ENCODE peak calls at places on chromosomes 5 and 9, in four cellular contexts. One of them, this sample, is unnamed.

GRCh38 chr9:133476531-133476930 is 2.4 kb downstream of the SLC2A6 start:
- DNase-seq in IMR-90: peak; percentile 24
- DNase-seq in mesendoderm: no peak
- DNase-seq in H1: no peak
- DNase-seq in this sample: no peak

GRCh38 chr5:20649966-20650365 is 662.0 kb upstream of the CDH18 start:
- DNase-seq in IMR-90: no peak
- DNase-seq in mesendoderm: no peak
- DNase-seq in H1: no peak
- DNase-seq in this sample: no peak

GRCh38 chr5:172981931-172982330 is 1.6 kb upstream of the ATP6V0E1 start:
- DNase-seq in IMR-90: no peak
- DNase-seq in mesendoderm: no peak
- DNase-seq in H1: no peak
- DNase-seq in this sample: no peak

GRCh38 chr9:69499959-69500358 is 172.2 kb downstream of the APBA1 start:
- DNase-seq in IMR-90: no peak
- DNase-seq in mesendoderm: peak; percentile 84
- DNase-seq in H1: no peak
- DNase-seq in this sample: no peak

GRCh38 chr5:138754699-138755057 is 1.5 kb downstream of the CTNNA1 start:
- DNase-seq in IMR-90: no peak
- DNase-seq in mesendoderm: no peak
- DNase-seq in H1: no peak
- DNase-seq in this sample: no peak

GRCh38 chr5:77076961-77077820 is 9.9 kb downstream of the ZBED3 start:
- DNase-seq in IMR-90: peak; percentile 58
- DNase-seq in mesendoderm: peak; percentile 77
- DNase-seq in H1: no peak
- DNase-seq in this sample: peak; percentile 83

GRCh38 chr5:173329370-173330150 is 1.3 kb upstream of the STC2 start:
- DNase-seq in IMR-90: no peak
- DNase-seq in mesendoderm: peak; percentile 89
- DNase-seq in H1: no peak
- DNase-seq in this sample: peak; percentile 83

GRCh38 chr5:14370386-14370785 is 211.2 kb upstream of the OTULINL start:
- DNase-seq in IMR-90: no peak
- DNase-seq in mesendoderm: no peak
- DNase-seq in H1: no peak
- DNase-seq in this sample: no peak

GRCh38 chr9:124660341-124660801 is 110.7 kb downstream of the NR6A1 start:
- DNase-seq in IMR-90: peak; percentile 61
- DNase-seq in mesendoderm: peak; percentile 57
- DNase-seq in H1: no peak
- DNase-seq in this sample: peak; percentile 27

GRCh38 chr9:89755835-89756234 is 151.0 kb downstream of the GADD45G start:
- DNase-seq in IMR-90: peak; percentile 18
- DNase-seq in mesendoderm: no peak
- DNase-seq in H1: no peak
- DNase-seq in this sample: no peak

GRCh38 chr9:126219166-126219565 is 107.5 kb upstream of the MVB12B start:
- DNase-seq in IMR-90: no peak
- DNase-seq in mesendoderm: no peak
- DNase-seq in H1: no peak
- DNase-seq in this sample: no peak

GRCh38 chr5:172559004-172559932 is 81.8 kb upstream of the NEURL1B start:
- DNase-seq in IMR-90: peak; percentile 89
- DNase-seq in mesendoderm: no peak
- DNase-seq in H1: no peak
- DNase-seq in this sample: no peak

GRCh38 chr5:149834246-149834855 is 104.2 kb downstream of the PPARGC1B start:
- DNase-seq in IMR-90: peak; percentile 91
- DNase-seq in mesendoderm: peak; percentile 86
- DNase-seq in H1: peak; percentile 25
- DNase-seq in this sample: peak; percentile 71

GRCh38 chr5:107365355-107366109 is 305.2 kb downstream of the EFNA5 start:
- DNase-seq in IMR-90: no peak
- DNase-seq in mesendoderm: peak; percentile 90
- DNase-seq in H1: no peak
- DNase-seq in this sample: no peak

GRCh38 chr9:90259302-90260246 is 383.1 kb downstream of the DIRAS2 start:
- DNase-seq in IMR-90: no peak
- DNase-seq in mesendoderm: no peak
- DNase-seq in H1: no peak
- DNase-seq in this sample: no peak

GRCh38 chr5:157384971-157385709 is 74.9 kb upstream of the NIPAL4 start:
- DNase-seq in IMR-90: peak; percentile 99
- DNase-seq in mesendoderm: peak; percentile 99
- DNase-seq in H1: peak; percentile 51
- DNase-seq in this sample: no peak

GRCh38 chr5:123610665-123611406 is 98.9 kb downstream of the CSNK1G3 start:
- DNase-seq in IMR-90: peak; percentile 80
- DNase-seq in mesendoderm: peak; percentile 66
- DNase-seq in H1: no peak
- DNase-seq in this sample: no peak

GRCh38 chr9:33742519-33742918 is 52.8 kb upstream of the PRSS3 start:
- DNase-seq in IMR-90: no peak
- DNase-seq in mesendoderm: peak; percentile 45
- DNase-seq in H1: no peak
- DNase-seq in this sample: no peak

GRCh38 chr5:153619706-153620105 is 129.2 kb downstream of the GRIA1 start:
- DNase-seq in IMR-90: peak; percentile 69
- DNase-seq in mesendoderm: no peak
- DNase-seq in H1: no peak
- DNase-seq in this sample: no peak

GRCh38 chr9:10050016-10050415 is 562.8 kb downstream of the PTPRD start:
- DNase-seq in IMR-90: peak; percentile 28
- DNase-seq in mesendoderm: peak; percentile 79
- DNase-seq in H1: no peak
- DNase-seq in this sample: no peak

GRCh38 chr5:133086366-133086875 is 34.6 kb downstream of the HSPA4 start:
- DNase-seq in IMR-90: no peak
- DNase-seq in mesendoderm: no peak
- DNase-seq in H1: no peak
- DNase-seq in this sample: no peak

GRCh38 chr5:135007305-135007704 is 26.7 kb downstream of the PITX1 start:
- DNase-seq in IMR-90: no peak
- DNase-seq in mesendoderm: no peak
- DNase-seq in H1: no peak
- DNase-seq in this sample: no peak

GRCh38 chr5:171984748-171985419 is 21.6 kb downstream of the FBXW11 start:
- DNase-seq in IMR-90: peak; percentile 98
- DNase-seq in mesendoderm: peak; percentile 46
- DNase-seq in H1: no peak
- DNase-seq in this sample: no peak

GRCh38 chr9:137449931-137450537 is 8.9 kb upstream of the ENTPD8 start:
- DNase-seq in IMR-90: no peak
- DNase-seq in mesendoderm: no peak
- DNase-seq in H1: no peak
- DNase-seq in this sample: no peak

GRCh38 chr9:114909657-114910056 is 20.7 kb downstream of the TNFSF8 start:
- DNase-seq in IMR-90: no peak
- DNase-seq in mesendoderm: no peak
- DNase-seq in H1: no peak
- DNase-seq in this sample: no peak

GRCh38 chr5:39977231-39977630 is 552.5 kb upstream of the DAB2 start:
- DNase-seq in IMR-90: no peak
- DNase-seq in mesendoderm: no peak
- DNase-seq in H1: no peak
- DNase-seq in this sample: no peak

GRCh38 chr5:144469106-144469505 is 298.4 kb downstream of the KCTD16 start:
- DNase-seq in IMR-90: peak; percentile 33
- DNase-seq in mesendoderm: peak; percentile 44
- DNase-seq in H1: no peak
- DNase-seq in this sample: no peak

GRCh38 chr9:89764217-89764616 is 159.4 kb downstream of the GADD45G start:
- DNase-seq in IMR-90: no peak
- DNase-seq in mesendoderm: no peak
- DNase-seq in H1: no peak
- DNase-seq in this sample: no peak

GRCh38 chr5:87211676-87212075 is 56.0 kb upstream of the RASA1 start:
- DNase-seq in IMR-90: no peak
- DNase-seq in mesendoderm: no peak
- DNase-seq in H1: no peak
- DNase-seq in this sample: no peak

GRCh38 chr9:121213136-121213806 is 11.6 kb upstream of the RAB14 start:
- DNase-seq in IMR-90: peak; percentile 85
- DNase-seq in mesendoderm: peak; percentile 89
- DNase-seq in H1: peak; percentile 74
- DNase-seq in this sample: peak; percentile 95

GRCh38 chr9:137129089-137129455 is 9.9 kb upstream of the GRIN1 start:
- DNase-seq in IMR-90: peak; percentile 25
- DNase-seq in mesendoderm: peak; percentile 20
- DNase-seq in H1: no peak
- DNase-seq in this sample: no peak

GRCh38 chr5:122653087-122654017 is 121.5 kb upstream of the SNX2 start:
- DNase-seq in IMR-90: peak; percentile 16
- DNase-seq in mesendoderm: no peak
- DNase-seq in H1: no peak
- DNase-seq in this sample: no peak

DNA sequence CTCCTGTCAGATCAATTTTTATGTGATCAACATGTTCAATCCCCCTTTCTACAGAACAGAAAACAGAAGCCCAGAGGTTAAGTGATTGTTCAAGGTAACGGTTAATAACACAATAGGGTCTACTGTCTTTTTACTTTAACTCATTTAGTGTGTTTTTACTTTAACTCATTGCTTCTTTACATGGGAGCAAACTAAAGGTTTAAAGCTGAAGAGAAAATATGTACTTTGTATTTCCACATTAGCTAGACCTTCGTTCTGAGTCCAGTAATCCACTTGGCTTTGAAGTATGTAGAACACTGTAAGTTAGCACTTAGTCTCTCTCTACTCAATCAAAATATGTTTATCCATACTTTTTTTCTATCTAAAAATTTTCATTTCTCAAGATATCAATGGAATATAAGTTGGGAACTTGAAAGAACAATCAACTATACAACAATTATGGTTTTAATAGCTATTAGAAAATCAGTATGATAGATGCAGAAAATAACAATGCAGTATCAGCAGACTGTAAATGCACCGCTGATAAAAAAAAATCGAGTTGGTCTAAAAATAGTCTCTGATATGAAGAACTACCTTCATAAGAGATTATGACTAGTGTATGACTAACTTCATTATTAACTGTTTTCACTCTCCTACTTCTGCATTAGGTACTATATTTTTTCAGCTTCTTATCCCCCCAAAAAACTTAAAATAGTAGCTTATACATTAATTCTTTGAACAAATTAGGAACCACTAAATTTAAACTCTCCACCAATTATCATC is 20.6 kb downstream of the PGGT1B start:
- DNase-seq in IMR-90: peak; percentile 34
- DNase-seq in mesendoderm: no peak
- DNase-seq in H1: no peak
- DNase-seq in this sample: no peak
- H4K5ac ChIP-seq in IMR-90: no peak overlapping the region
- H4K5ac ChIP-seq in mesendoderm: no peak overlapping the region
- H4K5ac ChIP-seq in H1: no peak overlapping the region
- H4K5ac ChIP-seq in this sample: no peak overlapping the region

GRCh38 chr9:75105841-75106240 is 17.5 kb downstream of the OSTF1 start:
- DNase-seq in IMR-90: peak; percentile 25
- DNase-seq in mesendoderm: no peak
- DNase-seq in H1: no peak
- DNase-seq in this sample: no peak

GRCh38 chr9:75106856-75107255 is 18.5 kb downstream of the OSTF1 start:
- DNase-seq in IMR-90: no peak
- DNase-seq in mesendoderm: no peak
- DNase-seq in H1: no peak
- DNase-seq in this sample: no peak

GRCh38 chr9:75111019-75111622 is 22.8 kb downstream of the OSTF1 start:
- DNase-seq in IMR-90: no peak
- DNase-seq in mesendoderm: no peak
- DNase-seq in H1: no peak
- DNase-seq in this sample: no peak

GRCh38 chr9:75109210-75109839 is 21.0 kb downstream of the OSTF1 start:
- DNase-seq in IMR-90: no peak
- DNase-seq in mesendoderm: no peak
- DNase-seq in H1: no peak
- DNase-seq in this sample: no peak

DNA sequence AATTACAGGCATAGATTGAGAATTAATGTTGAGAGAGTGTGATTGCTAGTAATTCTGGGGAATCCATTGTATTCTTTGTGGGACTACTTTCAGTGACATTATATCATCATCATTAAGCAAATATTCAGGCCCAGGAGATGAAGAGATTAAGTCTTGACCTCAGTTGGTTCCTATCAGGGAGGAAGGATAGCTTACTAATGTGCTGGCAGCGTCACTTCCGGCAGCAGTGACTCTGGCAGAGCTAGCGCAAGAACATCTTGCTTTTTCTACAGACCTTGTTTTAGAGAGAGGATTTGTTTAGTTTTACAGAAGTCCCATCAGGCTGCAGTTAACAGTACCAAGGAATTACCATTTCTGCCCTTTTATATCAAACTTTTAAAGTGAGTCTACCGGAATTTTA is 20.3 kb downstream of the OSTF1 start:
- DNase-seq in IMR-90: peak; percentile 79
- DNase-seq in mesendoderm: no peak
- DNase-seq in H1: no peak
- DNase-seq in this sample: no peak
- H4K5ac ChIP-seq in IMR-90: no peak overlapping the region
- H4K5ac ChIP-seq in mesendoderm: no peak overlapping the region
- H4K5ac ChIP-seq in H1: no peak overlapping the region
- H4K5ac ChIP-seq in this sample: no peak overlapping the region

DNA sequence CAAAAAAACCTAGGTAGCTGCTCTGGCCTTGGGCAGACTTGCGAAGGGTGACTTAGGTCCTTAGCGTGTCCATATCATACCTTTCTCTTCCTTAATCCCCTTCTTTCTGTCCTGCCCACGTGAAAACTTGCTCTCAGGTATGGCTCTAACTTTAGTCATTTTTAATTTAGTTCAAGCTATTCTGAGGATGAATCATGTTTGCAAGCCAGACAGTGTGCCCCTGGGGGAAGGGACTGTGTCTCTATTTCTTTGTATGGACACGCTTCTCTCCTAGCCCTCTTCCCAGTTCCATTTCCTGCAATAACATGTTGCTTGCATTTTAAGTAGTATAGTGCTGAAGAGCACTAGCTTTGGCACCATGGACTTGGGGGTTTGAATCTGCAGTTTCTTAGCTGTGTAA is 120.6 kb downstream of the PTTG1 start:
- DNase-seq in IMR-90: no peak
- DNase-seq in mesendoderm: no peak
- DNase-seq in H1: no peak
- DNase-seq in this sample: no peak
- H4K5ac ChIP-seq in IMR-90: no peak overlapping the region
- H4K5ac ChIP-seq in mesendoderm: no peak overlapping the region
- H4K5ac ChIP-seq in H1: no peak overlapping the region
- H4K5ac ChIP-seq in this sample: no peak overlapping the region

DNA sequence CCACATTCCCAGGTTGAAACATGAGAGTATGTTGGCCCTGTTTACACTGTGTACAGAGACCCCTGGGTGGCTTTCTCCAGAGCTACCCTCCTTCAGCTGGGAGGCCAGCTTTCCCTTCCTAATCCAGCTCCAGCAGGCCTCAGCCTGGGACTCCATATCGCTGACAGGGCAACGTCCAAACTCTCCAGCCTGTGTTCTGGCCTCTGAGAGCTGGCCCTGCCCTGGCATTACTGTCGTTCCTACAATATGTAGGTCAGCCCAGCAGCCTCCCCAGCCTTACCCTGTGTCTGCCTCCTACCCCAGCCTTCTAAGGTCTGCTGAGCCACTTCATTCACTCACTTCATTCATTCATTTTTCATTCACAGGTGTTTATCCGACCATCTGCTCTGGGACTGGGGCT is 8.3 kb upstream of the EEIG1 start:
- DNase-seq in IMR-90: no peak
- DNase-seq in mesendoderm: no peak
- DNase-seq in H1: no peak
- DNase-seq in this sample: no peak
- H4K5ac ChIP-seq in IMR-90: no peak overlapping the region
- H4K5ac ChIP-seq in mesendoderm: no peak overlapping the region
- H4K5ac ChIP-seq in H1: no peak overlapping the region
- H4K5ac ChIP-seq in this sample: no peak overlapping the region

This sample was measured in H9.